ENCODE peak calls at places on chromosomes 3 and 15, in seven cellular contexts. Q, K, U, E, W, G and V are unnamed samples.

GRCh38 chr15:69463182-69463756 is 10.7 kb downstream of the RPLP1 start:
- DNase-seq in Q (no peak), K (no peak), U (no peak), E (no peak), W (no peak), G (no peak), V (no peak)

GRCh38 chr3:49867871-49868321 is 1.8 kb downstream of the CAMKV start:
- DNase-seq in Q (no peak), K (peak), U (peak), E (no peak), W (peak), G (no peak), V (peak)

GRCh38 chr3:88059380-88060160 is 515 bp downstream of the ZNF654 start:
- DNase-seq in Q (no peak), K (no peak), U (no peak), E (peak), W (peak), G (no peak), V (no peak)

GRCh38 chr15:78714890-78715289 is 73.9 kb upstream of the CHRNB4 start:
- DNase-seq in Q (no peak), K (no peak), U (peak), E (no peak), W (no peak), G (no peak), V (no peak)

GRCh38 chr15:26066896-26067295 is 203.8 kb upstream of the ATP10A start:
- DNase-seq in Q (no peak), K (no peak), U (no peak), E (no peak), W (no peak), G (no peak), V (no peak)

GRCh38 chr3:176767385-176767784 is 429.9 kb downstream of the TBL1XR1 start:
- DNase-seq in Q (peak), K (no peak), U (no peak), E (no peak), W (no peak), G (no peak), V (peak)

GRCh38 chr15:90001062-90001682 is at the start of gene ZNF710:
- DNase-seq in Q (no peak), K (peak), U (no peak), E (peak), W (peak), G (no peak), V (peak)

GRCh38 chr3:35664460-35664919 is 25.2 kb downstream of the ARPP21 start:
- DNase-seq in Q (no peak), K (peak), U (no peak), E (peak), W (no peak), G (peak), V (no peak)

GRCh38 chr15:95051881-95052280 is 820.5 kb downstream of the MCTP2 start:
- DNase-seq in Q (no peak), K (no peak), U (no peak), E (no peak), W (no peak), G (no peak), V (no peak)

GRCh38 chr3:61571516-61572336 is 10.4 kb downstream of the PTPRG start:
- DNase-seq in Q (no peak), K (peak), U (no peak), E (no peak), W (no peak), G (no peak), V (no peak)

GRCh38 chr3:54353547-54354339 is 231.4 kb downstream of the CACNA2D3 start:
- DNase-seq in Q (no peak), K (no peak), U (no peak), E (no peak), W (no peak), G (no peak), V (no peak)

GRCh38 chr3:15683253-15683652 is 81.7 kb downstream of the BTD start:
- DNase-seq in Q (no peak), K (no peak), U (no peak), E (no peak), W (no peak), G (no peak), V (no peak)

GRCh38 chr15:91586542-91586941 is 267.0 kb upstream of the SLCO3A1 start:
- DNase-seq in Q (no peak), K (no peak), U (no peak), E (no peak), W (no peak), G (no peak), V (no peak)

GRCh38 chr15:75161788-75162414 is 39.8 kb upstream of the C15orf39 start:
- DNase-seq in Q (no peak), K (no peak), U (peak), E (no peak), W (no peak), G (no peak), V (no peak)

DNA sequence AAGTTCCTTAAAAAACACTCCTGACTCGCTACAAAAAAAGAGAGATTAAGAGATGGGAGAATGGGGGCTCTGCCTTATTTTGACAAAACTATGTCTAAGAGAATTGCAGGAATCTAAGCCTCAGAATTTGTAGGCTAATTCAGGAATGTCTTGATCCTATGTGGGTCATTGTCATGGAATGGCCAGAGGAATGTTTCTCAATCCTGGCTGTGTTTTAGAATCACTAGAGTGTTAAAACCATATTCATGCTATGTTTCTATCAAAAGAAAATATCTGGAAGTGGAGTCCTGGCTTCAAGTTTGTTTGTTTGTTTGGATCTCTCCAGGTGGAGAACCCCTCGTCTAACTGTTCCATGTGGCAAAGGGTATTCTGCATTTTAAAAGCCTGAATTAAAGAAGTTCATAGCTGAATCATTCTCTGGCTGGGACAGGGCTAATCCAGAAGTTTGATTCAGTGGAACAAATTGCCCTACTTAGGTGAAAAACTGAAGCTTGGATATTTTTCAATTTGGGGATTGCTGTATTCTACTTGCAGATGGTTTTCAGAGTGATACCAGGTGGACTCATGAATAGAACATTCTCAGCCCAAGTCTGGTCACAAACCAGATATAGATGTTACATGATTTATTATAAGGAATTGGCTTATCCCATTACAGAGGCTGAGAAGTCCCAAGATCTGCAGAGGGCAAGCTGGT is 28.2 kb downstream of the GJD2 start:
- DNase-seq in Q (no peak), K (no peak), U (no peak), E (no peak), W (no peak), G (no peak), V (no peak)
- TF ChIP-seq JUND in Q (no peak), K (no peak), U (no peak), E (no peak), W (no peak), G (no peak), V (no peak)

GRCh38 chr3:122986790-122987189 is 40.8 kb downstream of the SEMA5B start:
- DNase-seq in Q (no peak), K (no peak), U (no peak), E (no peak), W (no peak), G (no peak), V (no peak)
- TF ChIP-seq JUND in Q (no peak), K (no peak), U (no peak), E (no peak), W (no peak), G (no peak), V (no peak)

GRCh38 chr3:11651900-11652299 is 8.2 kb upstream of the VGLL4 start:
- DNase-seq in Q (peak), K (no peak), U (peak), E (peak), W (no peak), G (no peak), V (no peak)
- TF ChIP-seq JUND in Q (no peak), K (no peak), U (no peak), E (no peak), W (no peak), G (no peak), V (no peak)

GRCh38 chr3:40780341-40780800 is 255.6 kb downstream of the ZNF621 start:
- DNase-seq in Q (no peak), K (no peak), U (peak), E (no peak), W (no peak), G (no peak), V (peak)

GRCh38 chr3:40782086-40782721 is 257.4 kb downstream of the ZNF621 start:
- DNase-seq in Q (no peak), K (no peak), U (peak), E (no peak), W (no peak), G (no peak), V (no peak)

GRCh38 chr3:40779039-40779438 is 254.3 kb downstream of the ZNF621 start:
- DNase-seq in Q (no peak), K (no peak), U (no peak), E (no peak), W (no peak), G (no peak), V (no peak)

GRCh38 chr3:40780801-40781406 is 256.1 kb downstream of the ZNF621 start:
- DNase-seq in Q (no peak), K (no peak), U (no peak), E (no peak), W (no peak), G (no peak), V (peak)
- TF ChIP-seq JUND in Q (no peak), K (no peak), U (no peak), E (no peak), W (no peak), G (no peak), V (no peak)

GRCh38 chr3:120688121-120688520 is 6.1 kb upstream of the HGD start:
- DNase-seq in Q (no peak), K (no peak), U (no peak), E (no peak), W (no peak), G (peak), V (no peak)

GRCh38 chr3:120689395-120689794 is 7.4 kb upstream of the HGD start:
- DNase-seq in Q (no peak), K (no peak), U (peak), E (no peak), W (no peak), G (no peak), V (no peak)

GRCh38 chr3:120699333-120699732 is 17.3 kb upstream of the HGD start:
- DNase-seq in Q (no peak), K (no peak), U (no peak), E (no peak), W (no peak), G (no peak), V (no peak)

DNA sequence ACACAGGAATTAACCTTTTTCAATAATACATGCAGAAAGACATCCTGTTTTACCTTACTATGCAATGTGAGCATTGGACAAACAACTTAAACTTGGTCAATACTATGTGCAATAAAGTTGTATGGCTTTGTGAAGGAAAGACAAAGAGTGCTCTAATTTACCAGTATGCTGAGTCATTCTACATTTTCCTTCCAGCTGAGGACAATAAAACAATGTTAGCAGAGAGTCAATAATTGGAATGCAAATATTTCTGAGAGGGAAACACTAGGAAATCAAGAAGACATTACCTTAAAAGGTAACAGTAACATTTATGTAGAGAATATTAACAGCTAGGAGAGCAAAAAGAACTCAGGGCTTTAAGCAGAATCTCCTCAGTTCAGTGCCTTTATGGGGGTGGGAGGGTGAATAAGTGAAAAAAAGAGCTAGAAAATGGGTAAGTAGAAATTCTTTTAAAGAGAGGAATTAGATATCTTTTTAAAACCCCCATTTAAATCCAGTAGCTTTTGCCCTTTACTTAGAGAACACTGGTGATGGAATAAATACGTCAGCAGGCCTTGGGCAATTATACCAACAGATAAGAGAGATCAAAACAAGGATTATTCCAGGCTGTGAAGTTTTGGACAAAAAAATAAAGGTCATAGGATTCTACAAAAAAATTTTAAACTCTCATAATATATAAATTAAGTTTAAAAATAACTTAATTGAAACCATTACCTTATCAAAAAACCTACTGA is 11.6 kb upstream of the HGD start:
- DNase-seq in Q (no peak), K (no peak), U (peak), E (no peak), W (no peak), G (no peak), V (peak)
- TF ChIP-seq JUND in Q (no peak), K (no peak), U (no peak), E (no peak), W (no peak), G (no peak), V (peak)

GRCh38 chr3:116741462-116741861 is 31.9 kb downstream of the TUSC7 start:
- DNase-seq in Q (no peak), K (no peak), U (no peak), E (peak), W (no peak), G (no peak), V (no peak)
- TF ChIP-seq JUND in Q (no peak), K (no peak), U (no peak), E (no peak), W (no peak), G (no peak), V (no peak)

GRCh38 chr3:72571638-72572114 is 276.6 kb downstream of the SHQ1 start:
- DNase-seq in Q (no peak), K (no peak), U (peak), E (no peak), W (no peak), G (no peak), V (peak)

GRCh38 chr3:72571052-72571451 is 277.2 kb downstream of the SHQ1 start:
- DNase-seq in Q (no peak), K (no peak), U (peak), E (no peak), W (no peak), G (no peak), V (no peak)

GRCh38 chr3:72574144-72574543 is 274.1 kb downstream of the SHQ1 start:
- DNase-seq in Q (no peak), K (no peak), U (no peak), E (no peak), W (no peak), G (no peak), V (no peak)

GRCh38 chr3:72573051-72573450 is 275.2 kb downstream of the SHQ1 start:
- DNase-seq in Q (no peak), K (no peak), U (peak), E (no peak), W (no peak), G (no peak), V (no peak)

DNA sequence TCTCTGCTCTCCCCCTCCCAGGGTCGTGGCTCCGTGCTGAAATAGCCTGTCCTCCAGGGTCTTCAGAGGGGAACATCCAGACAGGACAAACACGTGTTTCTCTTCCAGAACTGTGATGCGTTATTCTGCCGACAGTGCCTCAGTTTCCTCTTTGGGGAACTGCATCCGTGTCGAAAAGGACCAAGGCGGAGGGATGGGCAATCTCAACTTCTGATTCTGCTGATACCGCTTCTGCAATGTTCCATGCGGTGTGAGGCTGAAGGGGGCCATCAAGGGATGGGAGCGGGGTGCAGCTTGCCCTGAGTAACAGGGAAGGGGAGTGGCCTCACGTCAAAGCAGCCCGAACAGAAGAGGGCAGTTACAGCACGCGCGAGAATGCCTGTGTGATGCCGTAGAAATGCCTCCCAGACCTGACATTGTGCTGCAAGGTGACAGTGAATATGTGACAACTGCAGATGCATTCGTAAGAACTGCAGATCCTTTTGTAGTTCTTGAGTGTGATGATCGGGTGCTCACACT is 275.7 kb downstream of the SHQ1 start:
- DNase-seq in Q (no peak), K (no peak), U (no peak), E (no peak), W (no peak), G (no peak), V (no peak)
- TF ChIP-seq JUND in Q (no peak), K (no peak), U (no peak), E (no peak), W (no peak), G (no peak), V (no peak)

GRCh38 chr3:13621381-13622221 is 72.7 kb downstream of the FBLN2 start:
- DNase-seq in Q (no peak), K (no peak), U (no peak), E (no peak), W (no peak), G (no peak), V (no peak)
- TF ChIP-seq JUND in Q (no peak), K (no peak), U (no peak), E (no peak), W (no peak), G (no peak), V (no peak)

GRCh38 chr15:67080900-67081431 is 15.6 kb downstream of the SMAD3 start:
- DNase-seq in Q (no peak), K (no peak), U (no peak), E (no peak), W (peak), G (peak), V (no peak)
- TF ChIP-seq JUND in Q (no peak), K (no peak), U (no peak), E (no peak), W (peak), G (no peak), V (no peak)